ENCODE peak calls at places on chromosomes 11 and 22, in eight cellular contexts. I is smooth muscle cell of the brain vasculature, K is adipocyte, X is GM23248, V is fibroblast of pulmonary artery, M is choroid plexus epithelial cell, F is ELF-1, B is pancreas. C is an unnamed sample.

GRCh38 chr11:88779551-88779950 is 286.2 kb downstream of the GRM5 start:
- DNase-seq in I (no peak), F (no peak), X (peak), K (peak), M (peak), B (no peak), V (peak), C (no peak)

GRCh38 chr22:50176850-50177536 is 6.5 kb downstream of the PANX2 start:
- DNase-seq in B (no peak), F (no peak), K (no peak), M (no peak), V (no peak), I (no peak), X (no peak), C (no peak)

GRCh38 chr11:10426475-10426874 is 28.6 kb upstream of the AMPD3 start:
- DNase-seq in I (no peak), X (peak), V (no peak), K (peak), M (no peak), F (no peak), B (no peak), C (no peak)

GRCh38 chr11:17846852-17847453 is 112.4 kb downstream of the KCNC1 start:
- DNase-seq in F (peak), X (peak), M (peak), B (no peak), I (no peak), K (no peak), V (peak), C (no peak)

GRCh38 chr11:23123766-23124165 is 263.5 kb upstream of the CCDC179 start:
- DNase-seq in B (no peak), F (no peak), K (no peak), M (peak), I (peak), X (peak), V (peak), C (no peak)

GRCh38 chr22:49954991-49955580 is 5.5 kb upstream of the PIM3 start:
- DNase-seq in X (no peak), M (no peak), K (no peak), I (no peak), F (no peak), V (no peak), B (peak), C (no peak)

GRCh38 chr11:65613091-65613928 is 711 bp downstream of the MAP3K11 start:
- DNase-seq in B (peak), X (peak), I (no peak), F (no peak), K (no peak), V (no peak), M (no peak), C (no peak)

GRCh38 chr11:8777907-8778767 is 95.5 kb downstream of the RPL27A start:
- DNase-seq in X (peak), V (peak), I (no peak), M (peak), F (no peak), B (no peak), K (no peak), C (no peak)

GRCh38 chr22:43001271-43002197 is 13.4 kb downstream of the PACSIN2 start:
- DNase-seq in K (peak), F (no peak), B (no peak), V (peak), X (peak), I (no peak), M (peak), C (no peak)

GRCh38 chr11:35622070-35622469 is 3.8 kb downstream of the FJX1 start:
- DNase-seq in X (peak), F (no peak), K (peak), V (peak), B (no peak), I (no peak), M (peak), C (no peak)

GRCh38 chr22:23259916-23260644 is 79.8 kb downstream of the BCR start:
- DNase-seq in F (peak), B (no peak), X (no peak), K (no peak), M (no peak), I (no peak), V (no peak), C (peak)

GRCh38 chr11:11155962-11156815 is 196.9 kb downstream of the CSNK2A3 start:
- DNase-seq in B (no peak), K (no peak), M (no peak), I (no peak), F (peak), X (no peak), V (no peak), C (no peak)

GRCh38 chr22:35766654-35767580 is 49.2 kb downstream of the APOL5 start:
- DNase-seq in B (no peak), K (no peak), F (no peak), I (no peak), M (no peak), V (peak), X (peak), C (no peak)

GRCh38 chr11:26014456-26015115 is 317.3 kb upstream of the ANO3 start:
- DNase-seq in I (no peak), F (no peak), X (no peak), M (no peak), K (no peak), V (no peak), B (no peak), C (no peak)

GRCh38 chr11:96267490-96268010 is 75.4 kb downstream of the MAML2 start:
- DNase-seq in X (no peak), B (no peak), K (no peak), M (peak), F (no peak), I (no peak), V (peak), C (no peak)

GRCh38 chr22:17920145-17920605 is 104.2 kb downstream of the MICAL3 start:
- DNase-seq in I (no peak), K (no peak), F (peak), V (peak), B (no peak), M (peak), X (no peak), C (no peak)

GRCh38 chr11:46296520-46297448 is 19.3 kb downstream of the CREB3L1 start:
- DNase-seq in B (peak), V (peak), K (peak), X (peak), M (peak), I (peak), F (peak), C (no peak)

GRCh38 chr11:10680956-10681487 is 12.5 kb downstream of the IRAG1 start:
- DNase-seq in F (no peak), X (peak), K (no peak), V (no peak), B (no peak), M (no peak), I (no peak), C (no peak)

GRCh38 chr11:103727262-103727661 is 309.2 kb upstream of the DDI1 start:
- DNase-seq in I (no peak), X (no peak), V (no peak), F (no peak), K (no peak), M (no peak), B (no peak), C (no peak)

GRCh38 chr11:117716652-117717440 is 80.2 kb downstream of the DSCAML1 start:
- DNase-seq in X (no peak), F (no peak), B (no peak), V (no peak), I (no peak), M (no peak), K (no peak), C (no peak)

GRCh38 chr22:38554281-38554680 is 15.7 kb downstream of the DMC1 start:
- DNase-seq in K (peak), I (no peak), F (no peak), B (no peak), X (peak), V (peak), M (no peak), C (no peak)

GRCh38 chr11:30911247-30911646 is 325.1 kb upstream of the MPPED2 start:
- DNase-seq in M (no peak), I (no peak), K (no peak), F (no peak), X (no peak), V (no peak), B (no peak), C (no peak)